ENCODE peak calls at places on chromosomes 5 and 9, in four cellular contexts. B is H4, A is cardiac muscle cell, K is A549. D is an unnamed sample.

GRCh38 chr5:53239301-53239990 is 129.9 kb upstream of the MOCS2 start:
- DNase-seq in A (no peak), B (no peak), K (no peak), D (no peak)

GRCh38 chr5:81755320-81755719 is 4.4 kb upstream of the SSBP2 start:
- DNase-seq in K (peak; percentile 85), B (peak; percentile 87), A (peak; percentile 47), D (no peak)

GRCh38 chr9:12934515-12935301 is 159.9 kb downstream of the LURAP1L start:
- DNase-seq in K (no peak), B (no peak), A (no peak), D (no peak)

GRCh38 chr5:141373673-141374317 is at the start of gene PCDHGA6:
- DNase-seq in B (no peak), A (no peak), K (no peak), D (no peak)

GRCh38 chr5:174612686-174613085 is 111.7 kb upstream of the MSX2 start:
- DNase-seq in K (peak; percentile 66), B (no peak), A (no peak), D (no peak)

GRCh38 chr5:35470866-35471265 is 146.8 kb upstream of the SPEF2 start:
- DNase-seq in A (no peak), B (no peak), K (no peak), D (no peak)

GRCh38 chr5:127830157-127830556 is 127.0 kb downstream of the CCDC192 start:
- DNase-seq in A (no peak), B (no peak), K (no peak), D (no peak)

GRCh38 chr9:121331992-121332685 is 37.9 kb downstream of the STOM start:
- DNase-seq in B (no peak), K (peak; percentile 44), A (no peak), D (no peak)

GRCh38 chr9:20358201-20358600 is 264.1 kb downstream of the MLLT3 start:
- DNase-seq in K (peak; percentile 44), A (no peak), B (peak; percentile 12), D (no peak)

GRCh38 chr9:691825-692363 is 149.6 kb upstream of the DMRT1 start:
- DNase-seq in B (no peak), A (no peak), K (no peak), D (no peak)

GRCh38 chr9:130348881-130349280 is 83.3 kb downstream of the HMCN2 start:
- DNase-seq in K (no peak), B (no peak), A (no peak), D (no peak)

GRCh38 chr5:168887931-168888330 is 308.8 kb upstream of the PANK3 start:
- DNase-seq in A (no peak), B (no peak), K (no peak), D (no peak)

GRCh38 chr9:87950296-87950695 is 24.0 kb downstream of the CDK20 start:
- DNase-seq in A (no peak), B (no peak), K (no peak), D (no peak)

GRCh38 chr9:34185778-34186551 is 7.1 kb downstream of the UBAP1 start:
- DNase-seq in A (no peak), B (peak; percentile 92), K (peak; percentile 82), D (peak; percentile 10)

GRCh38 chr5:105806601-105807000 is 1864.1 kb downstream of the EFNA5 start:
- DNase-seq in K (no peak), B (no peak), A (no peak), D (no peak)

GRCh38 chr9:127112056-127112455 is 10.4 kb downstream of the ANGPTL2 start:
- DNase-seq in K (no peak), A (no peak), B (no peak), D (no peak)

GRCh38 chr9:38421498-38422211 is 2.6 kb downstream of the IGFBPL1 start:
- DNase-seq in A (no peak), K (no peak), B (no peak), D (no peak)

GRCh38 chr9:117121331-117121730 is 293.5 kb downstream of the ASTN2 start:
- DNase-seq in B (no peak), K (no peak), A (no peak), D (no peak)

GRCh38 chr9:114806571-114806970 is 732 bp upstream of the TNFSF15 start:
- DNase-seq in A (no peak), B (no peak), K (no peak), D (no peak)

GRCh38 chr5:3794611-3795010 is 199.0 kb downstream of the IRX1 start:
- DNase-seq in K (no peak), B (no peak), A (no peak), D (no peak)

GRCh38 chr5:151569132-151570046 is 21.7 kb downstream of the FAT2 start:
- DNase-seq in K (no peak), B (no peak), A (no peak), D (no peak)

GRCh38 chr9:88684046-88684445 is 149.1 kb downstream of the NXNL2 start:
- DNase-seq in K (no peak), A (no peak), B (no peak), D (no peak)

GRCh38 chr5:147448766-147449165 is 61.1 kb downstream of the DPYSL3 start:
- DNase-seq in A (no peak), B (no peak), K (no peak), D (no peak)

D was measured in GDM1.